ENCODE peak calls at places on chromosomes 16 and 17, in nine cellular contexts. A is epithelial cell of esophagus; U is GM13977; C is CD8-positive, alpha-beta memory T cell; Y is mesothelial cell of epicardium; M is substantia nigra; S is A172; P is EL; O is T47D. E is an unnamed sample.

GRCh38 chr16:59527206-59527997 is 793.3 kb upstream of the GOT2 start:
- DNase-seq in A (peak), U (no peak), C (no peak), Y (no peak), M (no peak), S (peak), P (peak), O (peak), E (no peak)

GRCh38 chr16:22946433-22946832 is 132.5 kb downstream of the HS3ST2 start:
- DNase-seq in A (peak), U (no peak), C (no peak), Y (no peak), M (no peak), S (no peak), P (no peak), O (no peak), E (no peak)

GRCh38 chr17:44382917-44383316 is 6.5 kb downstream of the ITGA2B start:
- DNase-seq in A (no peak), U (no peak), C (no peak), Y (no peak), M (no peak), S (no peak), P (no peak), O (no peak), E (no peak)

GRCh38 chr17:5419356-5419958 is at the start of gene NUP88:
- DNase-seq in A (peak), U (peak), C (peak), Y (peak), M (peak), S (peak), P (peak), O (peak), E (peak)

GRCh38 chr17:6669479-6670212 is 18.1 kb downstream of the C17orf100 start:
- DNase-seq in A (peak), U (no peak), C (no peak), Y (no peak), M (no peak), S (no peak), P (no peak), O (no peak), E (no peak)

GRCh38 chr17:31433091-31433790 is 41.8 kb downstream of the RAB11FIP4 start:
- DNase-seq in A (no peak), U (no peak), C (peak), Y (no peak), M (no peak), S (no peak), P (no peak), O (no peak), E (peak)

GRCh38 chr17:10099051-10099571 is 99.3 kb downstream of the GAS7 start:
- DNase-seq in A (no peak), U (no peak), C (no peak), Y (no peak), M (no peak), S (peak), P (peak), O (no peak), E (no peak)

GRCh38 chr17:38872671-38873385 is 3.0 kb downstream of the LASP1 start:
- DNase-seq in A (no peak), U (no peak), C (no peak), Y (no peak), M (no peak), S (no peak), P (no peak), O (no peak), E (no peak)

GRCh38 chr16:69276143-69277115 is 34.7 kb upstream of the VPS4A start:
- DNase-seq in A (no peak), U (no peak), C (no peak), Y (no peak), M (no peak), S (peak), P (peak), O (no peak), E (no peak)

GRCh38 chr17:15261818-15262290 is 3.3 kb downstream of the PMP22 start:
- DNase-seq in A (no peak), U (no peak), C (no peak), Y (no peak), M (no peak), S (peak), P (peak), O (no peak), E (no peak)

GRCh38 chr17:64447526-64447925 is 1.4 kb upstream of the MILR1 start:
- DNase-seq in A (no peak), U (no peak), C (no peak), Y (no peak), M (no peak), S (no peak), P (no peak), O (no peak), E (no peak)

GRCh38 chr17:75439287-75439686 is 17.1 kb upstream of the TMEM94 start:
- DNase-seq in A (peak), U (no peak), C (no peak), Y (no peak), M (no peak), S (no peak), P (no peak), O (no peak), E (no peak)

GRCh38 chr16:54940279-54940604 is 9.6 kb downstream of the IRX5 start:
- DNase-seq in A (no peak), U (no peak), C (no peak), Y (no peak), M (no peak), S (no peak), P (no peak), O (no peak), E (no peak)

GRCh38 chr16:2530629-2531318 is 434 bp downstream of the CEMP1 start:
- DNase-seq in A (no peak), U (no peak), C (peak), Y (no peak), M (no peak), S (no peak), P (no peak), O (no peak), E (peak)

GRCh38 chr17:76139261-76139752 is 1.7 kb downstream of the FOXJ1 start:
- DNase-seq in A (no peak), U (no peak), C (peak), Y (no peak), M (no peak), S (no peak), P (no peak), O (no peak), E (no peak)

GRCh38 chr17:51427259-51428255 is 167.2 kb downstream of the UTP18 start:
- DNase-seq in A (no peak), U (peak), C (peak), Y (no peak), M (no peak), S (peak), P (no peak), O (no peak), E (peak)

GRCh38 chr17:3667366-3668278 is 756 bp downstream of the TAX1BP3 start:
- DNase-seq in A (peak), U (no peak), C (no peak), Y (peak), M (no peak), S (peak), P (peak), O (peak), E (no peak)

GRCh38 chr16:8552487-8553221 is 37.7 kb downstream of the TMEM114 start:
- DNase-seq in A (no peak), U (no peak), C (no peak), Y (no peak), M (no peak), S (no peak), P (no peak), O (no peak), E (no peak)

GRCh38 chr17:3002538-3003301 is 60.7 kb downstream of the OR1D5 start:
- DNase-seq in A (no peak), U (peak), C (no peak), Y (no peak), M (no peak), S (no peak), P (no peak), O (no peak), E (no peak)

GRCh38 chr17:7445011-7445927 is at the start of gene CHRNB1:
- DNase-seq in A (peak), U (peak), C (no peak), Y (no peak), M (peak), S (no peak), P (peak), O (no peak), E (no peak)

GRCh38 chr17:72691601-72692000 is 400.9 kb downstream of the SLC39A11 start:
- DNase-seq in A (peak), U (no peak), C (no peak), Y (no peak), M (no peak), S (peak), P (peak), O (no peak), E (no peak)

GRCh38 chr16:26816885-26817571 is 249.7 kb upstream of the C16orf82 start:
- DNase-seq in A (no peak), U (no peak), C (no peak), Y (no peak), M (no peak), S (peak), P (peak), O (no peak), E (no peak)

GRCh38 chr17:57375770-57376181 is 119.5 kb downstream of the MSI2 start:
- DNase-seq in A (peak), U (no peak), C (no peak), Y (no peak), M (no peak), S (peak), P (no peak), O (no peak), E (no peak)

GRCh38 chr16:86995456-86995855 is 321.7 kb downstream of the C16orf95 start:
- DNase-seq in A (no peak), U (no peak), C (no peak), Y (no peak), M (no peak), S (no peak), P (no peak), O (no peak), E (no peak)

GRCh38 chr16:77273-77806 is 685 bp upstream of the MPG start:
- DNase-seq in A (peak), U (peak), C (peak), Y (no peak), M (no peak), S (no peak), P (peak), O (peak), E (no peak)

GRCh38 chr17:14057591-14057990 is 11.7 kb upstream of the COX10 start:
- DNase-seq in A (no peak), U (no peak), C (no peak), Y (no peak), M (no peak), S (no peak), P (no peak), O (no peak), E (no peak)

GRCh38 chr16:50653056-50653455 is 28.1 kb downstream of the SNX20 start:
- DNase-seq in A (no peak), U (no peak), C (no peak), Y (no peak), M (no peak), S (no peak), P (no peak), O (no peak), E (no peak)

GRCh38 chr17:71500761-71501555 is 619.9 kb upstream of the SOX9 start:
- DNase-seq in A (peak), U (no peak), C (no peak), Y (no peak), M (no peak), S (no peak), P (peak), O (no peak), E (no peak)

GRCh38 chr17:80847506-80848230 is 144.0 kb upstream of the CHMP6 start:
- DNase-seq in A (no peak), U (no peak), C (peak), Y (no peak), M (no peak), S (no peak), P (no peak), O (no peak), E (peak)

GRCh38 chr17:17401271-17401781 is 75.5 kb upstream of the MED9 start:
- DNase-seq in A (peak), U (no peak), C (no peak), Y (no peak), M (no peak), S (peak), P (peak), O (no peak), E (no peak)

GRCh38 chr17:47267354-47267828 is 13.8 kb downstream of the ITGB3 start:
- DNase-seq in A (peak), U (no peak), C (no peak), Y (no peak), M (no peak), S (peak), P (peak), O (no peak), E (no peak)

GRCh38 chr17:57455063-57455914 is 199.0 kb downstream of the MSI2 start:
- DNase-seq in A (peak), U (peak), C (peak), Y (no peak), M (no peak), S (peak), P (no peak), O (no peak), E (no peak)

GRCh38 chr17:29078183-29079045 is 35.5 kb downstream of the PIPOX start:
- DNase-seq in A (peak), U (no peak), C (peak), Y (no peak), M (no peak), S (peak), P (peak), O (no peak), E (no peak)

GRCh38 chr17:31623990-31624389 is 232.5 kb downstream of the RAB11FIP4 start:
- DNase-seq in A (no peak), U (no peak), C (no peak), Y (no peak), M (no peak), S (no peak), P (no peak), O (no peak), E (no peak)

GRCh38 chr16:73743665-73744496 is 552.7 kb upstream of the PSMD7 start:
- DNase-seq in A (no peak), U (no peak), C (no peak), Y (no peak), M (no peak), S (peak), P (no peak), O (no peak), E (no peak)

GRCh38 chr16:67663151-67663876 is 2.6 kb downstream of the PARD6A start:
- DNase-seq in A (no peak), U (no peak), C (no peak), Y (no peak), M (no peak), S (no peak), P (peak), O (peak), E (no peak)